ENCODE peak calls at places on chromosomes 1 and 21, in seven cellular contexts. Y is D341Med; P is neuronal stem cell; R is dorsolateral prefrontal cortex; U is neural crest cell; H is stimulated activated naive B cell treated with anti-CD40 and anti-IgM and Interleukin-4, amounts not matched to agents 10 μg/mL and 1 μg/mL and 100 μg/mL, for 72 hours; O is stimulated activated CD8-positive, alpha-beta memory T cell treated with anti-CD3 and anti-CD28 coated beads, Interleukin-7, amount 100 ng/mL, for 1 hour. S is an unnamed sample.

GRCh38 chr1:32406629-32407111 is 12.4 kb upstream of the BSDC1 start:
- DNase-seq in R (no peak), O (no peak), Y (no peak), U (no peak), H (no peak), P (no peak), S (no peak)

GRCh38 chr1:183110466-183110865 is 75.6 kb upstream of the LAMC2 start:
- DNase-seq in H (no peak), P (no peak), U (no peak), R (no peak), Y (no peak), O (no peak), S (no peak)

GRCh38 chr1:214386747-214387146 is 105.8 kb downstream of the SMYD2 start:
- DNase-seq in U (no peak), O (no peak), R (no peak), H (no peak), P (no peak), Y (no peak), S (no peak)

GRCh38 chr1:15726508-15726907 is 9.6 kb upstream of the SLC25A34 start:
- DNase-seq in P (no peak), O (no peak), R (no peak), H (no peak), U (no peak), Y (no peak), S (no peak)

GRCh38 chr1:78831731-78832360 is 174.7 kb downstream of the ADGRL4 start:
- DNase-seq in U (no peak), O (no peak), Y (no peak), R (no peak), P (no peak), H (no peak), S (no peak)

GRCh38 chr21:42512346-42513034 is 1.2 kb upstream of the SLC37A1 start:
- DNase-seq in R (peak), Y (no peak), P (no peak), O (no peak), U (no peak), H (no peak), S (no peak)

GRCh38 chr1:218754477-218754876 is 409.3 kb downstream of the TGFB2 start:
- DNase-seq in U (no peak), Y (no peak), R (no peak), H (no peak), O (no peak), P (no peak), S (no peak)

GRCh38 chr1:162619076-162619475 is 13.2 kb upstream of the DDR2 start:
- DNase-seq in H (no peak), O (no peak), Y (no peak), U (no peak), R (no peak), P (no peak), S (no peak)

GRCh38 chr1:178916448-178917174 is 45.7 kb upstream of the ANGPTL1 start:
- DNase-seq in Y (no peak), U (no peak), R (no peak), O (no peak), P (no peak), H (no peak), S (no peak)

GRCh38 chr21:16124397-16125130 is 394.8 kb downstream of the USP25 start:
- DNase-seq in H (no peak), U (no peak), O (no peak), Y (no peak), R (no peak), P (no peak), S (no peak)

GRCh38 chr1:219805191-219805590 is 123.2 kb downstream of the SLC30A10 start:
- DNase-seq in R (no peak), O (no peak), H (no peak), P (no peak), U (no peak), Y (no peak), S (no peak)

GRCh38 chr1:183652107-183652506 is 1.0 kb downstream of the APOBEC4 start:
- DNase-seq in U (no peak), O (no peak), H (no peak), Y (no peak), R (no peak), P (no peak), S (no peak)

GRCh38 chr1:20278692-20279130 is 12.0 kb upstream of the VWA5B1 start:
- DNase-seq in Y (no peak), O (no peak), H (peak), R (no peak), U (no peak), P (peak), S (no peak)

GRCh38 chr1:33500547-33500946 is 28.1 kb downstream of the ZSCAN20 start:
- DNase-seq in Y (no peak), R (no peak), U (no peak), P (no peak), H (no peak), O (no peak), S (no peak)

GRCh38 chr1:48207536-48208075 is 14.9 kb upstream of the SLC5A9 start:
- DNase-seq in R (no peak), H (no peak), U (no peak), Y (no peak), O (no peak), P (no peak), S (no peak)

GRCh38 chr1:171740987-171741871 is 636 bp downstream of the VAMP4 start:
- DNase-seq in R (peak), O (peak), P (peak), U (peak), H (peak), Y (peak), S (no peak)

GRCh38 chr1:182718311-182718710 is 33.9 kb upstream of the RGS8 start:
- DNase-seq in R (no peak), P (no peak), O (no peak), U (no peak), H (peak), Y (no peak), S (no peak)

GRCh38 chr1:168921514-168922106 is 184.9 kb upstream of the ATP1B1 start:
- DNase-seq in Y (no peak), R (no peak), U (no peak), H (no peak), O (no peak), P (no peak), S (no peak)

GRCh38 chr1:160519542-160520435 is 3.3 kb downstream of the SLAMF6 start:
- DNase-seq in Y (no peak), U (no peak), P (no peak), H (no peak), R (no peak), O (no peak), S (no peak)

GRCh38 chr1:86825294-86825693 is 88.6 kb downstream of the SELENOF start:
- DNase-seq in O (no peak), Y (no peak), H (no peak), R (no peak), P (no peak), U (no peak), S (no peak)

GRCh38 chr1:2786329-2787162 is 14.9 kb downstream of the TTC34 start:
- DNase-seq in H (peak), O (peak), U (no peak), P (peak), R (peak), Y (peak), S (no peak)

GRCh38 chr1:185567006-185567405 is 167.2 kb upstream of the HMCN1 start:
- DNase-seq in P (no peak), Y (no peak), O (no peak), R (no peak), H (no peak), U (no peak), S (no peak)

GRCh38 chr1:193609592-193609991 is 423.2 kb upstream of the B3GALT2 start:
- DNase-seq in O (no peak), H (no peak), Y (no peak), R (no peak), U (no peak), P (no peak), S (no peak)

GRCh38 chr1:43766818-43767525 is 59.6 kb downstream of the ST3GAL3 start:
- DNase-seq in R (no peak), P (no peak), H (no peak), Y (no peak), O (no peak), U (no peak), S (no peak)

GRCh38 chr21:42153046-42153685 is 65.8 kb upstream of the ABCG1 start:
- DNase-seq in H (no peak), O (no peak), Y (no peak), P (no peak), U (no peak), R (peak), S (no peak)

GRCh38 chr21:33682992-33683627 is 40.8 kb downstream of the ITSN1 start:
- DNase-seq in R (no peak), H (no peak), U (no peak), O (no peak), P (no peak), Y (no peak), S (no peak)

GRCh38 chr1:32438136-32438535 is 26.7 kb upstream of the ZBTB8B start:
- DNase-seq in O (no peak), H (no peak), P (no peak), R (no peak), U (no peak), Y (no peak), S (no peak)

GRCh38 chr1:112462953-112463279 is 45.8 kb upstream of the WNT2B start:
- DNase-seq in Y (no peak), R (no peak), H (no peak), O (no peak), U (no peak), P (no peak), S (no peak)

GRCh38 chr1:207828485-207829158 is 76.8 kb downstream of the CD46 start:
- DNase-seq in R (peak), Y (peak), O (peak), U (peak), H (peak), P (peak), S (no peak)

GRCh38 chr1:93448292-93448982 is 519 bp downstream of the FNBP1L start:
- DNase-seq in H (no peak), Y (peak), U (peak), O (no peak), P (peak), R (no peak), S (no peak)

GRCh38 chr1:231964241-231964640 is 337.7 kb downstream of the DISC1 start:
- DNase-seq in R (no peak), H (no peak), P (no peak), O (no peak), Y (no peak), U (no peak), S (no peak)

GRCh38 chr1:188423088-188423487 is 1594.3 kb downstream of the PLA2G4A start:
- DNase-seq in H (no peak), Y (no peak), O (no peak), P (no peak), U (no peak), R (no peak), S (no peak)

GRCh38 chr1:85822696-85823095 is 114.5 kb upstream of the ZNHIT6 start:
- DNase-seq in P (no peak), O (no peak), R (no peak), H (no peak), U (no peak), Y (no peak), S (no peak)

GRCh38 chr1:116420417-116421200 is 47.6 kb downstream of the ATP1A1 start:
- DNase-seq in O (no peak), H (no peak), Y (no peak), R (no peak), U (no peak), P (no peak), S (no peak)

GRCh38 chr1:110188116-110188618 is 21.9 kb upstream of the KCNC4 start:
- DNase-seq in U (no peak), O (no peak), H (no peak), Y (no peak), P (no peak), R (no peak), S (no peak)

GRCh38 chr1:105427543-105427942 is 1628.9 kb upstream of the PRMT6 start:
- DNase-seq in U (no peak), R (no peak), Y (no peak), P (no peak), H (no peak), O (no peak), S (no peak)

GRCh38 chr1:63004868-63005267 is 220.9 kb downstream of the ATG4C start:
- DNase-seq in H (no peak), U (no peak), Y (no peak), O (no peak), P (no peak), R (no peak), S (no peak)

GRCh38 chr1:35524106-35524505 is 33.1 kb downstream of the KIAA0319L start:
- DNase-seq in U (no peak), O (no peak), Y (no peak), H (no peak), P (no peak), R (no peak), S (no peak)

S was measured in esophagus squamous epithelium.